ENCODE peak calls at places on chromosomes 1 and 21, in four cellular contexts. G is fibroblast of lung, M is BJ, R is AG09309. I is an unnamed sample.

GRCh38 chr1:236066054-236066453 is 1.2 kb upstream of the NID1 start:
- DNase-seq in G (peak), M (no peak), R (no peak), I (peak)

GRCh38 chr1:17222557-17222956 is 17.6 kb downstream of the PADI1 start:
- DNase-seq in M (no peak), R (no peak), G (no peak), I (no peak)

GRCh38 chr1:80155371-80155770 is 1148.8 kb upstream of the ADGRL4 start:
- DNase-seq in G (peak), M (no peak), R (no peak), I (peak)

GRCh38 chr1:235784950-235785349 is 81.8 kb downstream of the LYST start:
- DNase-seq in M (no peak), G (no peak), R (no peak), I (no peak)

GRCh38 chr1:37930246-37931142 is 16.4 kb downstream of the INPP5B start:
- DNase-seq in R (no peak), G (no peak), M (no peak), I (peak)

GRCh38 chr1:165312591-165312990 is 43.9 kb downstream of the LMX1A start:
- DNase-seq in R (no peak), M (no peak), G (no peak), I (no peak)

GRCh38 chr1:114554577-114554976 is 26.8 kb downstream of the BCAS2 start:
- DNase-seq in R (no peak), M (no peak), G (no peak), I (no peak)

GRCh38 chr1:152252157-152252556 is 28.2 kb upstream of the HRNR start:
- DNase-seq in M (no peak), G (no peak), R (no peak), I (peak)

GRCh38 chr1:39569034-39569433 is 7.6 kb downstream of the PABPC4 start:
- DNase-seq in M (no peak), G (no peak), R (no peak), I (no peak)

GRCh38 chr21:20169812-20170576 is 828.2 kb upstream of the NCAM2 start:
- DNase-seq in R (no peak), M (no peak), G (no peak), I (no peak)

GRCh38 chr1:76759950-76760349 is 107.3 kb upstream of the ST6GALNAC5 start:
- DNase-seq in R (no peak), G (peak), M (no peak), I (peak)

GRCh38 chr1:69921501-69921900 is 283.9 kb downstream of the LRRC40 start:
- DNase-seq in R (no peak), G (no peak), M (no peak), I (no peak)

GRCh38 chr1:79204774-79205173 is 198.2 kb upstream of the ADGRL4 start:
- DNase-seq in R (no peak), M (no peak), G (no peak), I (no peak)

GRCh38 chr1:36108314-36108713 is 16.7 kb downstream of the COL8A2 start:
- DNase-seq in R (peak), M (peak), G (no peak), I (peak)

GRCh38 chr1:18198240-18198639 is 90.6 kb downstream of the IGSF21 start:
- DNase-seq in M (no peak), G (no peak), R (no peak), I (no peak)

GRCh38 chr1:156898151-156898550 is 4.6 kb downstream of the PEAR1 start:
- DNase-seq in G (peak), M (no peak), R (no peak), I (peak)

GRCh38 chr21:29382029-29382654 is 83.4 kb downstream of the BACH1 start:
- DNase-seq in G (peak), R (no peak), M (peak), I (peak)

GRCh38 chr1:201634261-201634660 is 95.3 kb downstream of the NAV1 start:
- DNase-seq in G (peak), M (no peak), R (no peak), I (no peak)

GRCh38 chr1:95084317-95085176 is 11.8 kb upstream of the ALG14 start:
- DNase-seq in G (peak), M (no peak), R (no peak), I (peak)

GRCh38 chr1:202562443-202563060 is 147.7 kb downstream of the SYT2 start:
- DNase-seq in R (no peak), M (no peak), G (no peak), I (no peak)

GRCh38 chr21:41648591-41649031 is 118.2 kb downstream of the RIPK4 start:
- DNase-seq in M (no peak), R (peak), G (peak), I (peak)

GRCh38 chr1:240602189-240602588 is 9.8 kb downstream of the GREM2 start:
- DNase-seq in M (no peak), R (no peak), G (peak), I (no peak)
- TF ChIP-seq CTCF in M (peak), R (peak), G (peak), I (peak)

GRCh38 chr1:232966663-232967062 is 16.3 kb downstream of the NTPCR start:
- DNase-seq in R (no peak), G (no peak), M (no peak), I (no peak)

GRCh38 chr1:232969791-232970190 is 19.4 kb downstream of the NTPCR start:
- DNase-seq in G (no peak), M (no peak), R (no peak), I (no peak)

GRCh38 chr1:232970508-232970907 is 20.1 kb downstream of the NTPCR start:
- DNase-seq in G (no peak), M (no peak), R (no peak), I (no peak)

GRCh38 chr1:232968396-232968795 is 18.0 kb downstream of the NTPCR start:
- DNase-seq in M (no peak), G (no peak), R (no peak), I (no peak)

GRCh38 chr1:232968965-232969364 is 18.6 kb downstream of the NTPCR start:
- DNase-seq in M (no peak), R (no peak), G (peak), I (peak)
- H3K4me3 ChIP-seq in M (no peak), R (no peak), G (no peak), I (no peak)

DNA sequence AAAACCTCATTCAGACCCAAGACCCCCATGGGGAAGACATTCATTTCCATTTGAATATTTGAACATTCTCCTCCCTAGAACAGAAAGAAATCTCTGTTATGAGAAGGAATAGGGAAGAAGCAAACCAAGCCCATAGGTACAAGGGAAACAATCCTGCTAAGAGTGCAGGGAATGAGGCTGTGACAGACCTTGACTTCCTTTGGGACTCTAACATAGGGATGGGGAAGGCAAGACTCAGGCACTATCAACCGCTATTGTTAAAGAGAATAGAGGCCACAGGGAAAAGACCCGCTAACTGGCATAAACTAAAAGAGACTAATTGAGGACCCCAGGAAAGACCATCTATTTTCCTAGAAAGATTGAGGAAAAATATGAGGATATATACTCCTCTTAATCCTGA is 117.8 kb upstream of the BRINP3 start:
- DNase-seq in M (no peak), R (no peak), G (no peak), I (no peak)
- TF ChIP-seq CTCF in M (no peak), R (no peak), G (no peak), I (no peak)

DNA sequence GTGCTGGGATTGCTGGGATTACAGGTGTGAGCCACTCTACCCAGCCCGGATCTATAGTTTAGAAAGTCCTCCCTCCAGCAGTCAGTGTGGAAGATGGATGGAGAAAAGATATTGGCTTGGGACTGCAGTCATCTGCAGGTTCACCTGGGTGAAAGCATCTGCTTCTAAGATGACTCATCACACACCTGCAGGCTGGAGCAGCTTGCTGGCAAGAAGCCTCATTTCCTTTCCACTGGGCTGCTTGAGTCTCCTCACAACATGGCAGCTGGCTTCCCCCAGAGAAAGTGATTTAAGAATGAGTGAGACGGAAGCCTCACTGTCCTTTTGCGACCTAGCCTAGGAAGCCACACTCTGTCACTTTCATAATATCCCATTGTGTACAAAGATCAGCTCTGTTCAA is 50.0 kb downstream of the FOXO6 start:
- DNase-seq in G (no peak), R (no peak), M (no peak), I (no peak)
- H3K4me3 ChIP-seq in G (no peak), R (no peak), M (no peak), I (no peak)

DNA sequence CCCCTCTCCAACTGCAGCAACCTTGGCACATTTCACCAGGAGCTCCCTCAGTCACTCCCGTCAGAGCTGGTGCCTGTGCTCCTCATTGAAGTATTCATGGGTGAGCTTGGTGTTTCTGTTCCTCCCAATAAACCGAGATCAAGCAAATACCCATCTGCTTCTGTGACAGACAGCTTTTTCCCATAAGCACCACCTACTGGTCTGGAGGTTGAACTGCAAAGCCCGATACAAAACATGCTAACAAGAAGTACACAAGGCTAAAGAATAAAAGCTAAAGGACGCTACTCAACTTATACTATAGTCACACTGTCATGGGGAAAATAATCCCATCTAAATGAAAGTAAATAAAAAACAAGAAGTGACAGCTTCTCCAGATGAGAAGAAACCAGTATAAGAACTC is 111.9 kb upstream of the C21orf91 start:
- DNase-seq in R (no peak), M (no peak), G (no peak), I (peak)
- TF ChIP-seq CTCF in R (no peak), M (peak), G (peak), I (peak)

DNA sequence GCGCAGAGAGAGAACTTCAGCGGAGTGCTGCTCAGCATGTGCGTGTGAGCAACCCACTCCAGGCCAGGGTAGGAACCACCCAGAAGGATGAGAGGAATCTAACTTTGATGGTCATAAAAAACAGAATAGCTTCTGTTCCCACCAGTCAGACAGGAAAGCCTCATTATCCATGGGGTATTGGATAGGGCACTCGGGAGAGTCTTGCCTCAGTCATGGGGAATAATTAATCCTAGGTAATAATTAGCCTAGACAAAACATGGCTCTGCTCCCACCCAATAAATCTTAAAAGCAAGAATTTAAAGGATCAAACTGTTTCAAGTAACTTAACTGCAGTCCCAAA is 35.3 kb downstream of the LDLRAD1 start:
- DNase-seq in G (no peak), R (no peak), M (no peak), I (no peak)
- H3K4me3 ChIP-seq in G (peak), R (peak), M (peak), I (peak)

GRCh38 chr1:53557830-53558784 is 98.9 kb downstream of the DMRTB1 start:
- DNase-seq in M (no peak), R (no peak), G (no peak), I (no peak)

GRCh38 chr1:53558916-53559315 is 99.7 kb downstream of the DMRTB1 start:
- DNase-seq in M (no peak), G (no peak), R (no peak), I (no peak)

GRCh38 chr1:53556657-53557227 is 97.5 kb downstream of the DMRTB1 start:
- DNase-seq in M (no peak), G (no peak), R (no peak), I (no peak)

GRCh38 chr1:53559391-53559815 is 100.2 kb downstream of the DMRTB1 start:
- DNase-seq in G (no peak), R (no peak), M (no peak), I (no peak)

DNA sequence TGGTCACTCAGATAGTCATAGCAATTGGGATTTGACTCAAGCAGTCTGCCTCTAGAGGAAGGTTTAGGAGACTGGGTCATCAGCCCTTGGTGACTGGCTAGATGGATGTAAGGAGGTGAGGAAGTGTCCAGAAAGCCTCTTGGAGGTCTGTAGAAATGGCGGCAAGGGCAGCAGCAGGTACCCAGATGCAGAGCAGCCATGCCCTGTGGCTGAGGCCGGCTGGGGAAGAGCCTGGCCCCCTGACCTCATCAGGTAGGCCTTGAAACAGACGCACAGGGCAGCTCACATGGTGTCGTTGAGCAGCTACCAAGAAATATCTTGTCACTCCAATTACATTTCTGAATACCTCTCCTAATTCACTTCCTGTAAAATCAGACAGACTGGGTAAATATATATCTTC is 98.2 kb downstream of the DMRTB1 start:
- DNase-seq in M (no peak), G (no peak), R (no peak), I (no peak)
- TF ChIP-seq CTCF in M (no peak), G (peak), R (no peak), I (no peak)

GRCh38 chr1:179586107-179586823 is 5.4 kb upstream of the TDRD5 start:
- DNase-seq in G (peak), R (no peak), M (no peak), I (peak)
- H3K4me3 ChIP-seq in G (peak), R (peak), M (peak), I (peak)